ENCODE peak calls at places on chromosome 18, in seven cellular contexts. C, M, U, X, Y, V and O are unnamed samples.

GRCh38 chr18:77042583-77042982 is 90.0 kb downstream of the MBP start:
- DNase-seq in C (no peak), V (no peak), M (no peak), X (no peak), U (no peak), Y (no peak), O (no peak)

GRCh38 chr18:35117951-35118411 is 76.8 kb downstream of the MAPRE2 start:
- DNase-seq in Y (no peak), U (peak), V (peak), M (no peak), C (no peak), X (no peak), O (no peak)

GRCh38 chr18:24016643-24017042 is 2.1 kb downstream of the TTC39C start:
- DNase-seq in X (peak), U (no peak), C (no peak), M (peak), Y (no peak), V (no peak), O (no peak)

GRCh38 chr18:78603102-78603501 is 376.5 kb upstream of the SALL3 start:
- DNase-seq in X (no peak), V (no peak), C (no peak), U (no peak), M (no peak), Y (no peak), O (no peak)

GRCh38 chr18:2979027-2979570 is 33.8 kb downstream of the LPIN2 start:
- DNase-seq in M (no peak), X (no peak), U (peak), Y (no peak), C (no peak), V (no peak), O (no peak)

GRCh38 chr18:34772887-34773286 is 62.8 kb downstream of the DTNA start:
- DNase-seq in V (no peak), M (no peak), Y (no peak), C (no peak), U (peak), X (no peak), O (no peak)

GRCh38 chr18:49279041-49279440 is 181.4 kb downstream of the DYM start:
- DNase-seq in M (no peak), C (no peak), U (no peak), V (no peak), Y (no peak), X (no peak), O (no peak)

GRCh38 chr18:33821503-33821902 is 243.5 kb downstream of the ASXL3 start:
- DNase-seq in U (peak), M (no peak), Y (no peak), C (no peak), X (no peak), V (peak), O (no peak)

GRCh38 chr18:75455249-75456183 is 28.0 kb upstream of the SMIM21 start:
- DNase-seq in U (peak), C (no peak), V (no peak), X (peak), M (no peak), Y (no peak), O (no peak)

GRCh38 chr18:48929951-48930713 is 20.6 kb downstream of the SMAD7 start:
- DNase-seq in V (no peak), U (peak), M (no peak), C (no peak), Y (no peak), X (peak), O (no peak)

GRCh38 chr18:68164909-68165308 is 550.0 kb downstream of the TMX3 start:
- DNase-seq in X (no peak), C (no peak), U (no peak), Y (no peak), V (no peak), M (no peak), O (no peak)

GRCh38 chr18:14976736-14977430 is 228.9 kb downstream of the ANKRD30B start:
- DNase-seq in M (no peak), X (peak), V (no peak), C (no peak), U (no peak), Y (no peak), O (no peak)

GRCh38 chr18:79736846-79737245 is 57.2 kb downstream of the CTDP1 start:
- DNase-seq in X (no peak), U (no peak), V (no peak), M (no peak), C (no peak), Y (no peak), O (no peak)

GRCh38 chr18:5868218-5868904 is 27.0 kb downstream of the TMEM200C start:
- DNase-seq in X (peak), U (peak), C (no peak), V (peak), Y (no peak), M (peak), O (no peak)

GRCh38 chr18:23967321-23968089 is 47.0 kb upstream of the TTC39C start:
- DNase-seq in M (peak), V (no peak), U (no peak), C (no peak), Y (no peak), X (no peak), O (no peak)

GRCh38 chr18:23890589-23890988 is 124.0 kb upstream of the TTC39C start:
- DNase-seq in Y (no peak), U (peak), C (no peak), M (no peak), V (no peak), X (no peak), O (no peak)

GRCh38 chr18:5066380-5066977 is 130.6 kb downstream of the AKAIN1 start:
- DNase-seq in C (peak), X (peak), Y (no peak), V (no peak), M (no peak), U (no peak), O (no peak)

GRCh38 chr18:59123588-59124369 is 15.9 kb upstream of the SEC11C start:
- DNase-seq in X (no peak), M (no peak), V (peak), Y (no peak), C (no peak), U (peak), O (no peak)

GRCh38 chr18:5238371-5238758 is 41.3 kb upstream of the AKAIN1 start:
- DNase-seq in V (no peak), M (no peak), Y (no peak), C (peak), X (no peak), U (peak), O (peak)

GRCh38 chr18:39711701-39712100 is 2146.1 kb upstream of the CELF4 start:
- DNase-seq in V (no peak), C (no peak), M (no peak), U (no peak), X (no peak), Y (no peak), O (no peak)

GRCh38 chr18:40911582-40912254 is 1043.3 kb upstream of the PIK3C3 start:
- DNase-seq in V (peak), C (no peak), X (no peak), M (no peak), U (peak), Y (no peak), O (no peak)

GRCh38 chr18:23784811-23785245 is 95.6 kb downstream of the LAMA3 start:
- DNase-seq in X (peak), M (no peak), V (peak), Y (no peak), U (peak), C (no peak), O (no peak)

GRCh38 chr18:78506031-78506461 is 473.6 kb upstream of the SALL3 start:
- DNase-seq in M (no peak), Y (no peak), V (no peak), U (no peak), C (no peak), X (peak), O (no peak)

GRCh38 chr18:57154389-57154788 is 7.5 kb downstream of the BOD1L2 start:
- DNase-seq in X (no peak), Y (no peak), M (no peak), C (no peak), V (no peak), U (no peak), O (no peak)

GRCh38 chr18:12921178-12921577 is 26.6 kb upstream of the SEH1L start:
- DNase-seq in V (no peak), U (no peak), X (no peak), C (no peak), M (no peak), Y (no peak), O (no peak)

GRCh38 chr18:79846936-79847557 is 49.3 kb downstream of the KCNG2 start:
- DNase-seq in Y (no peak), X (no peak), M (no peak), V (no peak), U (no peak), C (no peak), O (no peak)

GRCh38 chr18:54161267-54161666 is 63.2 kb downstream of the MBD2 start:
- DNase-seq in X (no peak), V (no peak), Y (no peak), C (no peak), M (no peak), U (peak), O (no peak)

GRCh38 chr18:48342588-48342987 is 66.6 kb downstream of the ZBTB7C start:
- DNase-seq in U (no peak), Y (no peak), X (no peak), C (no peak), M (no peak), V (no peak), O (no peak)

GRCh38 chr18:42338683-42339082 is 383.6 kb downstream of the PIK3C3 start:
- DNase-seq in V (no peak), X (no peak), U (no peak), C (no peak), Y (no peak), M (no peak), O (no peak)

GRCh38 chr18:62637807-62638687 is 77.3 kb upstream of the PHLPP1 start:
- DNase-seq in V (no peak), X (peak), Y (peak), M (peak), U (peak), C (peak), O (peak)

GRCh38 chr18:59279722-59280121 is 6.5 kb upstream of the RAX start:
- DNase-seq in M (no peak), Y (no peak), X (no peak), V (no peak), C (no peak), U (no peak), O (no peak)

GRCh38 chr18:71442830-71443229 is 1101.3 kb downstream of the CBLN2 start:
- DNase-seq in V (no peak), C (no peak), U (no peak), Y (no peak), X (peak), M (no peak), O (no peak)

GRCh38 chr18:44465337-44465736 is 215.4 kb upstream of the SETBP1 start:
- DNase-seq in X (no peak), U (no peak), Y (no peak), M (no peak), C (no peak), V (peak), O (no peak)

GRCh38 chr18:76494181-76494540 is 881 bp downstream of the ZNF516 start:
- DNase-seq in C (no peak), Y (no peak), M (no peak), V (no peak), X (peak), U (peak), O (no peak)